ENCODE peak calls at places on chromosomes 5 and 9, in seven cellular contexts. L is non-pigmented ciliary epithelial cell, P is kidney, Z is HCT116, V is RPMI7951, A is KG1, T is amygdala. S is an unnamed sample.

GRCh38 chr5:134026521-134027202 is 21.9 kb upstream of the VDAC1 start:
- DNase-seq in A (peak), T (no peak), P (no peak), V (peak), Z (peak), L (no peak), S (no peak)

GRCh38 chr9:123929177-123929869 is 603 bp downstream of the DENND1A start:
- DNase-seq in A (no peak), T (no peak), P (no peak), Z (no peak), V (no peak), L (no peak), S (no peak)

GRCh38 chr5:159877894-159878448 is 38.3 kb upstream of the ADRA1B start:
- DNase-seq in P (no peak), L (no peak), V (no peak), Z (no peak), A (no peak), T (no peak), S (no peak)

GRCh38 chr9:17810728-17811634 is 232.1 kb downstream of the SH3GL2 start:
- DNase-seq in Z (peak), V (peak), L (peak), A (peak), P (no peak), T (no peak), S (peak)

GRCh38 chr9:136079916-136080246 is 15.2 kb downstream of the NACC2 start:
- DNase-seq in L (no peak), T (no peak), P (peak), Z (no peak), A (no peak), V (no peak), S (no peak)

GRCh38 chr5:127492854-127493738 is 24.3 kb upstream of the PRRC1 start:
- DNase-seq in P (no peak), V (peak), Z (peak), A (peak), L (no peak), T (no peak), S (no peak)

GRCh38 chr5:83149671-83150070 is 72.3 kb downstream of the XRCC4 start:
- DNase-seq in P (no peak), L (peak), A (no peak), Z (no peak), T (no peak), V (peak), S (peak)

GRCh38 chr5:118553662-118554061 is 434.7 kb downstream of the DTWD2 start:
- DNase-seq in Z (no peak), V (peak), L (peak), A (no peak), T (no peak), P (no peak), S (peak)

GRCh38 chr9:96342553-96343245 is 40.7 kb upstream of the HSD17B3 start:
- DNase-seq in P (no peak), L (no peak), A (no peak), T (no peak), Z (no peak), V (no peak), S (no peak)

GRCh38 chr5:111518747-111519146 is 6.4 kb upstream of the STARD4 start:
- DNase-seq in A (no peak), Z (no peak), L (no peak), V (no peak), T (no peak), P (no peak), S (no peak)

GRCh38 chr5:154205441-154206117 is 15.0 kb downstream of the GALNT10 start:
- DNase-seq in A (no peak), V (no peak), P (no peak), L (no peak), T (no peak), Z (no peak), S (no peak)

GRCh38 chr9:36415822-36416515 is 15.9 kb upstream of the RNF38 start:
- DNase-seq in L (no peak), A (no peak), T (no peak), Z (no peak), V (no peak), P (no peak), S (no peak)

GRCh38 chr5:142164315-142164714 is 55.7 kb downstream of the NDFIP1 start:
- DNase-seq in A (no peak), Z (no peak), P (no peak), T (no peak), V (no peak), L (no peak), S (no peak)

GRCh38 chr5:1088726-1089125 is 23.1 kb downstream of the SLC12A7 start:
- DNase-seq in V (no peak), A (no peak), T (no peak), Z (no peak), L (no peak), P (no peak), S (no peak)

GRCh38 chr5:131521252-131521651 is 113.8 kb downstream of the RAPGEF6 start:
- DNase-seq in V (no peak), T (no peak), A (no peak), P (no peak), L (peak), Z (no peak), S (no peak)

GRCh38 chr9:93193373-93193725 is 9.4 kb downstream of the WNK2 start:
- DNase-seq in L (no peak), V (no peak), T (no peak), Z (no peak), A (no peak), P (peak), S (no peak)

GRCh38 chr5:39218482-39219381 is 631 bp downstream of the FYB1 start:
- DNase-seq in L (no peak), V (no peak), Z (no peak), T (no peak), P (no peak), A (no peak), S (no peak)

GRCh38 chr9:16001856-16002255 is 449.0 kb downstream of the CCDC171 start:
- DNase-seq in L (no peak), T (no peak), Z (no peak), V (peak), P (no peak), A (no peak), S (no peak)

GRCh38 chr5:73963021-73963420 is 337.0 kb downstream of the ARHGEF28 start:
- DNase-seq in A (no peak), V (no peak), P (no peak), L (no peak), Z (no peak), T (no peak), S (no peak)

GRCh38 chr5:171999877-172000276 is 6.6 kb downstream of the FBXW11 start:
- DNase-seq in Z (no peak), V (no peak), P (no peak), L (no peak), A (no peak), T (no peak), S (no peak)

GRCh38 chr9:79165006-79165405 is 406.8 kb upstream of the TLE4 start:
- DNase-seq in T (no peak), V (peak), P (no peak), Z (no peak), A (no peak), L (no peak), S (no peak)

GRCh38 chr5:174110290-174110689 is 64.8 kb downstream of the NSG2 start:
- DNase-seq in T (no peak), P (no peak), L (no peak), Z (no peak), A (no peak), V (no peak), S (no peak)

GRCh38 chr9:86943223-86943870 is 4.0 kb downstream of the GAS1 start:
- DNase-seq in T (no peak), P (no peak), L (no peak), A (no peak), V (no peak), Z (no peak), S (no peak)

GRCh38 chr5:125370486-125370885 is 624.0 kb upstream of the ZNF608 start:
- DNase-seq in V (no peak), T (no peak), L (no peak), P (no peak), A (no peak), Z (no peak), S (peak)

GRCh38 chr5:73793911-73794310 is 167.9 kb downstream of the ARHGEF28 start:
- DNase-seq in T (no peak), A (no peak), Z (no peak), V (peak), L (no peak), P (no peak), S (no peak)

GRCh38 chr9:11871832-11872231 is 821.4 kb upstream of the TYRP1 start:
- DNase-seq in T (no peak), A (no peak), L (no peak), P (no peak), V (no peak), Z (no peak), S (no peak)

GRCh38 chr5:33341316-33341715 is 99.4 kb upstream of the TARS1 start:
- DNase-seq in V (no peak), T (no peak), A (no peak), P (no peak), Z (no peak), L (no peak), S (no peak)

GRCh38 chr5:132301341-132302274 is 7.4 kb downstream of the SLC22A4 start:
- DNase-seq in T (no peak), P (no peak), V (no peak), A (no peak), L (no peak), Z (no peak), S (no peak)

GRCh38 chr9:71984388-71985069 is 73.1 kb downstream of the C9orf85 start:
- DNase-seq in A (no peak), V (peak), T (no peak), L (no peak), P (no peak), Z (no peak), S (peak)

GRCh38 chr5:121969660-121970295 is 8.0 kb downstream of the SRFBP1 start:
- DNase-seq in Z (no peak), L (no peak), V (peak), A (no peak), T (no peak), P (no peak), S (peak)

GRCh38 chr9:10387282-10387681 is 225.5 kb downstream of the PTPRD start:
- DNase-seq in T (no peak), Z (no peak), V (no peak), L (no peak), P (peak), A (no peak), S (no peak)

GRCh38 chr9:115158666-115159481 is 40.9 kb upstream of the TNC start:
- DNase-seq in Z (no peak), P (no peak), V (peak), L (no peak), A (no peak), T (no peak), S (no peak)

S was measured in skeletal muscle cell.